ENCODE peak calls at places on chromosomes 7 and 10, in five cellular contexts. O is PC-9; R is cardiac muscle cell; V is tibial artery; I is CD8-positive, alpha-beta T cell. L is an unnamed sample. For H3K36me3, the result is how much of the 10 kb centered on the place peaks cover.

GRCh38 chr7:128274890-128275603 is 34.0 kb downstream of the LEP start:
- DNase-seq in O (no peak), R (no peak), V (no peak), I (no peak), L (no peak)

GRCh38 chr10:49165940-49166803 is 22.0 kb downstream of the TMEM273 start:
- DNase-seq in V (no peak), R (no peak), I (no peak), O (no peak), L (no peak)

GRCh38 chr7:6480323-6480660 is 32.5 kb upstream of the DAGLB start:
- DNase-seq in O (no peak), V (no peak), R (peak), I (no peak), L (no peak)

GRCh38 chr7:144534655-144535395 is 131.3 kb upstream of the NOBOX start:
- DNase-seq in R (no peak), I (no peak), V (no peak), O (no peak), L (no peak)

GRCh38 chr7:108452707-108453106 is 3.5 kb downstream of the NRCAM start:
- DNase-seq in R (peak), O (no peak), V (no peak), I (no peak), L (peak)

GRCh38 chr10:119190353-119190752 is 11.7 kb upstream of the PRDX3 start:
- DNase-seq in R (no peak), O (no peak), V (no peak), I (no peak), L (no peak)

GRCh38 chr10:43274011-43274410 is 7.1 kb upstream of the RASGEF1A start:
- DNase-seq in R (no peak), O (no peak), I (no peak), V (peak), L (no peak)

GRCh38 chr7:40996330-40996729 is 706.6 kb downstream of the INHBA start:
- DNase-seq in R (no peak), V (no peak), I (no peak), O (no peak), L (no peak)

GRCh38 chr7:80453699-80454340 is 58.0 kb downstream of the GNAT3 start:
- DNase-seq in V (no peak), O (no peak), I (no peak), R (peak), L (no peak)

DNA sequence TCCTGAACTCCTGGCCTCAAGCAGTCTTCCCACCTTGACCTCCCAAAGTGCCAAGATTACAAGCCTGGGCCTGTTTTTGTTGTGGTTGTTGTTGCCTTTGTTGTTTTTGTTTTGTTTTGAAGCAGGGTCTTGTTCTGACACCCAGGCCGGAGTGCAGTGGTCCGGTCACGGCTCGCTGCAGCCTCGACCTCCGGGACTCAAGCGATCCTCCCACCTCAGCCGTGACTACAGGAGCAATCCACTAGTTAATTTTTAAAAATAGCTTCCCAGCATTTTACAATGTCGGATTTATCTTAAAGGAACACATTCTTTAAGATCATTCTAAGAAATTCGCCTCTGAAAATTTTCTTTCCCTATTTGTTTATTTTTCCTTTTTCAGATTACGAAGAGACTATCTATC is 27.7 kb upstream of the AP5Z1 start:
- DNase-seq in V (no peak), O (no peak), R (no peak), I (no peak), L (no peak)
- H3K36me3 ChIP-seq in V (under half), O (under half), R (under half), I (under half), L (under half)

GRCh38 chr10:103395754-103396066 is 565 bp downstream of the ATP5MK start:
- DNase-seq in V (no peak), I (no peak), O (no peak), R (peak), L (no peak)

GRCh38 chr10:103394180-103394579 is 2.1 kb downstream of the ATP5MK start:
- DNase-seq in I (no peak), O (no peak), V (no peak), R (no peak), L (no peak)

GRCh38 chr10:103396789-103397087 is 312 bp downstream of the PDCD11 start:
- DNase-seq in V (no peak), R (no peak), I (no peak), O (no peak), L (peak)

GRCh38 chr10:103396067-103396788 is at the start of the genes ATP5MK and PDCD11:
- DNase-seq in I (peak), O (peak), R (peak), V (peak), L (peak)

GRCh38 chr10:103397191-103397825 is 882 bp downstream of the PDCD11 start:
- DNase-seq in O (peak), I (no peak), V (no peak), R (no peak), L (no peak)
- H3K4me3 ChIP-seq in O (peak), I (peak), V (peak), R (peak), L (peak)

GRCh38 chr10:19659920-19660655 is 156.1 kb upstream of the PLXDC2 start:
- DNase-seq in O (no peak), I (no peak), R (no peak), V (no peak), L (no peak)

GRCh38 chr10:19658622-19659233 is 157.5 kb upstream of the PLXDC2 start:
- DNase-seq in I (no peak), R (no peak), V (no peak), O (no peak), L (no peak)

GRCh38 chr10:19654576-19654975 is 161.7 kb upstream of the PLXDC2 start:
- DNase-seq in I (no peak), V (no peak), R (no peak), O (no peak), L (no peak)

GRCh38 chr10:19656420-19657042 is 159.7 kb upstream of the PLXDC2 start:
- DNase-seq in I (no peak), O (no peak), V (no peak), R (no peak), L (no peak)

DNA sequence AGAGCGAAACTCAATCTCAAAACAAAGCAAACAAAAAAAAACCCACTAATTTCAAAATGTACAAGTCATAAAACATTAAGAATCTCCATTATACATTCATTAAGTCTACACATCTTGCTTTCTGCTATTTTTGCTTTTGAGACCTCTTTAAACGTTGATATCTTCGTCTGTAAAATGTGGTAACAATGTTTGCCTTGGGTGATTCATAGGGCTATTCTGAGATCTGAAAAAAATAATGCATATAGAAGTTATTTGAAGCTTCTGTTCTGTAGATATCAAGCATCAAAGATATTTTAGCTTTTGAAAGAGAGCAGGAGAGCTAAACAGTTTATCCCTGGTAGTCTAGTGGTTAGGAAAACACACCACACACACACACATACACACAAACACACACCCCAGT is 158.1 kb upstream of the PLXDC2 start:
- DNase-seq in R (no peak), O (no peak), I (no peak), V (no peak), L (no peak)
- H3K36me3 ChIP-seq in R (under half), O (under half), I (under half), V (under half), L (under half)

GRCh38 chr10:112209534-112210200 is 26.1 kb upstream of the GPAM start:
- DNase-seq in V (no peak), I (no peak), O (no peak), R (no peak), L (no peak)

GRCh38 chr10:112210672-112211071 is 27.1 kb upstream of the GPAM start:
- DNase-seq in R (no peak), O (no peak), V (no peak), I (no peak), L (no peak)

GRCh38 chr10:112203328-112204076 is 19.9 kb upstream of the GPAM start:
- DNase-seq in R (no peak), O (no peak), I (no peak), V (no peak), L (no peak)

GRCh38 chr10:112208981-112209380 is 25.4 kb upstream of the GPAM start:
- DNase-seq in I (no peak), O (no peak), V (no peak), R (no peak), L (no peak)

DNA sequence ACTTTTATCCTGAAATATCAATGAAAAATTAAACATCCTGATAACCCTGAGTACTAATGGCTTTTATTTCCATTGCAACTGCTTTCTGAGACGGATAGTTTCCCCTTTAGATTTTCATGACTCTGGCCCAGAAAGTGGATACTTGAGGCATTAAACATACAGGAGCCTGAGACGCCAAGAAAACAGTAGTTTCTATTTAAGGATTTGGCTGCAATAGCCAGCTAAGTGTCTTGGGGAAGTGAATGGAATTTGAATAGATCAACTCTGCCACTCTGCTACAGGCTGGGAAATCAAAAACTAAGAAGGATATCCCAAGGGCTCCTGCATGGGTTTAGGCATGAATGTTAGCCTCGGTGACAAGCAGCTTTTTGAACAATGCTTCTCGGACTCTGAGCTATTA is 24.7 kb upstream of the GPAM start:
- DNase-seq in O (no peak), V (no peak), R (no peak), I (no peak), L (no peak)
- H3K4me3 ChIP-seq in O (no peak), V (no peak), R (no peak), I (no peak), L (no peak)

GRCh38 chr7:148772297-148773089 is 73.8 kb downstream of the CUL1 start:
- DNase-seq in O (peak), I (no peak), V (no peak), R (no peak), L (no peak)
- H3K36me3 ChIP-seq in O (under half), I (under half), V (under half), R (half or more), L (under half)

L was measured in CD4-positive, CD25-positive, alpha-beta regulatory T cell.